ENCODE peak calls at places on chromosome 19, in six cellular contexts. H, P, U, Y, S and R are unnamed samples.

GRCh38 chr19:32863301-32863700 is 6.3 kb downstream of the SLC7A9 start:
- DNase-seq in H (no peak), P (no peak), U (no peak), Y (no peak), S (no peak), R (no peak)

GRCh38 chr19:3954107-3954506 is 16.8 kb downstream of the DAPK3 start:
- DNase-seq in H (no peak), P (no peak), U (no peak), Y (no peak), S (peak; percentile 66), R (no peak)

GRCh38 chr19:6464070-6464873 is at the start of gene CRB3:
- DNase-seq in H (peak; percentile 80), P (no peak), U (no peak), Y (no peak), S (no peak), R (no peak)

GRCh38 chr19:7788178-7788932 is 25.3 kb downstream of the CLEC4M start:
- DNase-seq in H (no peak), P (no peak), U (no peak), Y (no peak), S (no peak), R (peak; percentile 57)

GRCh38 chr19:33444993-33445751 is 71.7 kb downstream of the CEBPG start:
- DNase-seq in H (no peak), P (no peak), U (no peak), Y (no peak), S (peak; percentile 40), R (peak; percentile 2)

GRCh38 chr19:2636142-2636896 is 66.2 kb downstream of the GNG7 start:
- DNase-seq in H (no peak), P (no peak), U (no peak), Y (no peak), S (no peak), R (no peak)

GRCh38 chr19:39524495-39524894 is 8.2 kb downstream of the EID2B start:
- DNase-seq in H (no peak), P (no peak), U (no peak), Y (no peak), S (peak; percentile 40), R (peak; percentile 54)

GRCh38 chr19:40503300-40503699 is 36.5 kb downstream of the SPTBN4 start:
- DNase-seq in H (no peak), P (no peak), U (no peak), Y (no peak), S (no peak), R (no peak)

GRCh38 chr19:56839665-56840451 is 668 bp downstream of the PEG3 start:
- DNase-seq in H (no peak), P (no peak), U (no peak), Y (peak; percentile 5), S (peak; percentile 99), R (peak; percentile 87)

GRCh38 chr19:41701401-41702075 is 6.9 kb upstream of the CEACAM5 start:
- DNase-seq in H (no peak), P (no peak), U (no peak), Y (peak; percentile 33), S (peak; percentile 52), R (no peak)

GRCh38 chr19:1001538-1002166 is 1.4 kb downstream of the GRIN3B start:
- DNase-seq in H (no peak), P (peak; percentile 61), U (no peak), Y (peak; percentile 64), S (no peak), R (peak; percentile 83)

GRCh38 chr19:7739211-7739752 is 7.4 kb upstream of the CLEC4G start:
- DNase-seq in H (no peak), P (no peak), U (no peak), Y (no peak), S (no peak), R (no peak)

GRCh38 chr19:45885556-45886426 is at the start of gene IRF2BP1:
- DNase-seq in H (no peak), P (peak; percentile 73), U (peak; percentile 91), Y (peak; percentile 90), S (peak; percentile 96), R (peak; percentile 94)

GRCh38 chr19:14369399-14370168 is 11.7 kb upstream of the ADGRE5 start:
- DNase-seq in H (no peak), P (peak; percentile 62), U (no peak), Y (no peak), S (no peak), R (no peak)

GRCh38 chr19:50475736-50476223 is 527 bp upstream of the EMC10 start:
- DNase-seq in H (no peak), P (no peak), U (no peak), Y (no peak), S (no peak), R (no peak)

GRCh38 chr19:17616961-17617806 is 61.7 kb downstream of the COLGALT1 start:
- DNase-seq in H (no peak), P (no peak), U (no peak), Y (peak; percentile 26), S (no peak), R (peak; percentile 88)

GRCh38 chr19:17909017-17909732 is 23.6 kb upstream of the CCDC124 start:
- DNase-seq in H (no peak), P (no peak), U (no peak), Y (no peak), S (no peak), R (no peak)

GRCh38 chr19:3106509-3107141 is 12.5 kb downstream of the GNA11 start:
- DNase-seq in H (no peak), P (no peak), U (no peak), Y (no peak), S (no peak), R (no peak)

GRCh38 chr19:43470288-43470687 is 4.9 kb upstream of the LYPD3 start:
- DNase-seq in H (no peak), P (no peak), U (no peak), Y (no peak), S (no peak), R (no peak)

GRCh38 chr19:35785087-35785627 is 9.8 kb downstream of the ARHGAP33 start:
- DNase-seq in H (no peak), P (no peak), U (no peak), Y (no peak), S (no peak), R (no peak)

GRCh38 chr19:1725100-1726064 is 27.9 kb upstream of the ONECUT3 start:
- DNase-seq in H (no peak), P (no peak), U (peak; percentile 30), Y (peak; percentile 33), S (no peak), R (peak; percentile 90)

GRCh38 chr19:17260842-17261325 is 3.7 kb downstream of the USHBP1 start:
- DNase-seq in H (peak; percentile 90), P (peak; percentile 83), U (peak; percentile 52), Y (peak; percentile 93), S (peak; percentile 89), R (peak; percentile 83)

GRCh38 chr19:45913874-45914830 is at the start of gene NANOS2:
- DNase-seq in H (peak; percentile 54), P (no peak), U (no peak), Y (peak; percentile 20), S (no peak), R (peak; percentile 66)

GRCh38 chr19:17775245-17775927 is 19.6 kb upstream of the B3GNT3 start:
- DNase-seq in H (no peak), P (no peak), U (no peak), Y (peak; percentile 43), S (no peak), R (peak; percentile 71)

GRCh38 chr19:46192990-46193650 is 36.4 kb upstream of the IGFL1 start:
- DNase-seq in H (no peak), P (no peak), U (peak; percentile 46), Y (no peak), S (no peak), R (no peak)

GRCh38 chr19:31883299-31883990 is 462.0 kb upstream of the ZNF507 start:
- DNase-seq in H (no peak), P (no peak), U (no peak), Y (no peak), S (no peak), R (no peak)

GRCh38 chr19:35318679-35319448 is 10.1 kb upstream of the CD22 start:
- DNase-seq in H (no peak), P (no peak), U (peak; percentile 88), Y (no peak), S (peak; percentile 73), R (no peak)

GRCh38 chr19:48424694-48425219 is 21.0 kb upstream of the GRWD1 start:
- DNase-seq in H (no peak), P (no peak), U (peak; percentile 31), Y (peak; percentile 22), S (no peak), R (no peak)

GRCh38 chr19:18122860-18123795 is 25.6 kb downstream of the MAST3 start:
- DNase-seq in H (no peak), P (no peak), U (no peak), Y (no peak), S (no peak), R (no peak)

GRCh38 chr19:584240-585001 is 5.3 kb upstream of the HCN2 start:
- DNase-seq in H (no peak), P (peak; percentile 40), U (no peak), Y (peak; percentile 61), S (no peak), R (peak; percentile 87)

GRCh38 chr19:29795461-29795860 is 16.3 kb upstream of the CCNE1 start:
- DNase-seq in H (no peak), P (no peak), U (no peak), Y (no peak), S (no peak), R (no peak)

GRCh38 chr19:29639086-29639485 is 26.2 kb upstream of the PLEKHF1 start:
- DNase-seq in H (no peak), P (no peak), U (no peak), Y (no peak), S (no peak), R (no peak)

GRCh38 chr19:11154683-11155047 is 917 bp downstream of the SPC24 start:
- DNase-seq in H (no peak), P (no peak), U (no peak), Y (no peak), S (no peak), R (no peak)

GRCh38 chr19:31727536-31727935 is 378.3 kb upstream of the TSHZ3 start:
- DNase-seq in H (no peak), P (no peak), U (no peak), Y (no peak), S (no peak), R (no peak)

GRCh38 chr19:1211494-1212234 is 6.1 kb downstream of the STK11 start:
- DNase-seq in H (no peak), P (no peak), U (no peak), Y (no peak), S (no peak), R (peak; percentile 12)